ENCODE peak calls at places on chromosome 7, in five cellular contexts. I, C, G, U and M are unnamed samples.

GRCh38 chr7:88942815-88943501 is 147.4 kb upstream of the TEX47 start:
- DNase-seq in G (no peak), C (no peak), U (no peak), I (no peak), M (no peak)

GRCh38 chr7:149562602-149563001 is 65.0 kb upstream of the ZNF746 start:
- DNase-seq in C (no peak), U (no peak), I (no peak), G (no peak), M (no peak)

GRCh38 chr7:16747095-16747494 is 6.5 kb upstream of the TSPAN13 start:
- DNase-seq in I (no peak), C (no peak), G (no peak), U (no peak), M (no peak)

GRCh38 chr7:126727930-126728331 is 524.8 kb downstream of the GRM8 start:
- DNase-seq in G (no peak), C (no peak), I (no peak), U (no peak), M (no peak)

GRCh38 chr7:36029846-36030510 is 123.1 kb upstream of the EEPD1 start:
- DNase-seq in G (no peak), U (no peak), I (no peak), C (no peak), M (no peak)

GRCh38 chr7:31055501-31055900 is 3.4 kb downstream of the ADCYAP1R1 start:
- DNase-seq in I (no peak), U (no peak), G (no peak), C (no peak), M (no peak)

GRCh38 chr7:48246073-48246472 is 74.8 kb downstream of the ABCA13 start:
- DNase-seq in C (no peak), I (no peak), G (no peak), U (no peak), M (no peak)

GRCh38 chr7:132904209-132904608 is 177.7 kb downstream of the CHCHD3 start:
- DNase-seq in U (no peak), I (no peak), C (no peak), G (no peak), M (no peak)

GRCh38 chr7:74271742-74272141 is 17.5 kb upstream of the CLIP2 start:
- DNase-seq in C (no peak), U (no peak), I (no peak), G (no peak), M (no peak)

GRCh38 chr7:137626469-137627067 is 220.2 kb downstream of the DGKI start:
- DNase-seq in G (no peak), U (no peak), I (peak), C (no peak), M (no peak)

GRCh38 chr7:50362712-50363282 is 58.3 kb downstream of the IKZF1 start:
- DNase-seq in G (no peak), U (no peak), I (no peak), C (no peak), M (peak)

GRCh38 chr7:130875901-130876300 is 141.9 kb upstream of the KLF14 start:
- DNase-seq in C (no peak), I (no peak), U (no peak), G (no peak), M (no peak)

GRCh38 chr7:142153400-142153799 is 41.9 kb downstream of the MGAM2 start:
- DNase-seq in G (no peak), C (no peak), U (no peak), I (peak), M (no peak)

GRCh38 chr7:43076189-43076605 is 36.2 kb upstream of the HECW1 start:
- DNase-seq in I (no peak), G (no peak), C (no peak), U (no peak), M (no peak)

GRCh38 chr7:45001138-45001694 is 1.2 kb downstream of the CCM2 start:
- DNase-seq in I (peak), C (peak), G (peak), U (peak), M (peak)

GRCh38 chr7:51069411-51070083 is 247.1 kb downstream of the COBL start:
- DNase-seq in I (no peak), C (no peak), G (no peak), U (no peak), M (no peak)

GRCh38 chr7:16758634-16759602 is 5.4 kb downstream of the TSPAN13 start:
- DNase-seq in C (no peak), U (no peak), G (no peak), I (no peak), M (no peak)

GRCh38 chr7:157772486-157773130 is 435.8 kb downstream of the DNAJB6 start:
- DNase-seq in I (no peak), G (no peak), U (no peak), C (no peak), M (no peak)

GRCh38 chr7:116434820-116435341 is 64.7 kb upstream of the CAV2 start:
- DNase-seq in C (no peak), I (no peak), U (no peak), G (no peak), M (no peak)

GRCh38 chr7:28005075-28005847 is 175.3 kb downstream of the JAZF1 start:
- DNase-seq in I (no peak), U (no peak), C (no peak), G (no peak), M (no peak)

GRCh38 chr7:2475678-2476015 is 551 bp downstream of the GRIFIN start:
- DNase-seq in I (no peak), C (no peak), G (no peak), U (no peak), M (no peak)

GRCh38 chr7:73919694-73920375 is 58.9 kb downstream of the TMEM270 start:
- DNase-seq in U (no peak), G (no peak), I (no peak), C (no peak), M (no peak)

GRCh38 chr7:1249731-1250130 is 17.1 kb downstream of the UNCX start:
- DNase-seq in G (no peak), I (no peak), C (no peak), U (no peak), M (no peak)

GRCh38 chr7:158239290-158239981 is 348.2 kb downstream of the PTPRN2 start:
- DNase-seq in C (peak), I (no peak), G (no peak), U (no peak), M (no peak)

GRCh38 chr7:44965937-44966730 is 12.7 kb downstream of the MYO1G start:
- DNase-seq in G (no peak), C (peak), U (no peak), I (no peak), M (no peak)

GRCh38 chr7:94452257-94452656 is 57.4 kb upstream of the CASD1 start:
- DNase-seq in C (no peak), U (no peak), I (no peak), G (no peak), M (no peak)

GRCh38 chr7:131722371-131722770 is 165.9 kb upstream of the PODXL start:
- DNase-seq in I (no peak), C (no peak), G (no peak), U (no peak), M (no peak)

GRCh38 chr7:23261843-23262452 is 15.4 kb downstream of the GPNMB start:
- DNase-seq in I (peak), C (no peak), G (peak), U (peak), M (peak)